ENCODE peak calls at places on chromosome 3, in five cellular contexts. N is tibial artery, Y is NAMALWA, Q is IMR-90, H is EL. V is an unnamed sample.

GRCh38 chr3:87350367-87351199 is 74.2 kb upstream of the POU1F1 start:
- DNase-seq in N (no peak), Y (peak), Q (peak), H (peak), V (peak)

GRCh38 chr3:45464336-45464809 is 76.0 kb downstream of the LARS2 start:
- DNase-seq in N (no peak), Y (no peak), Q (peak), H (no peak), V (peak)

GRCh38 chr3:88986834-88987233 is 120.6 kb upstream of the EPHA3 start:
- DNase-seq in N (no peak), Y (no peak), Q (peak), H (peak), V (no peak)

GRCh38 chr3:27253831-27254230 is 115.4 kb downstream of the NEK10 start:
- DNase-seq in N (no peak), Y (peak), Q (peak), H (peak), V (peak)

GRCh38 chr3:100634493-100635272 is 25.3 kb downstream of the ADGRG7 start:
- DNase-seq in N (no peak), Y (peak), Q (peak), H (peak), V (peak)

GRCh38 chr3:42270561-42270960 is 4.6 kb upstream of the CCK start:
- DNase-seq in N (no peak), Y (no peak), Q (no peak), H (no peak), V (no peak)

GRCh38 chr3:13598926-13599886 is 50.3 kb downstream of the FBLN2 start:
- DNase-seq in N (no peak), Y (no peak), Q (peak), H (peak), V (no peak)

GRCh38 chr3:101548527-101549105 is 13.1 kb upstream of the TRMT10C start:
- DNase-seq in N (no peak), Y (no peak), Q (no peak), H (no peak), V (no peak)

GRCh38 chr3:155704041-155704440 is 40.8 kb downstream of the PLCH1 start:
- DNase-seq in N (no peak), Y (no peak), Q (no peak), H (no peak), V (peak)

GRCh38 chr3:52308308-52308707 is 7.8 kb upstream of the DNAH1 start:
- DNase-seq in N (no peak), Y (no peak), Q (no peak), H (no peak), V (no peak)

GRCh38 chr3:59510576-59510975 is 460.8 kb upstream of the CFAP20DC start:
- DNase-seq in N (no peak), Y (no peak), Q (no peak), H (peak), V (no peak)

GRCh38 chr3:178059124-178059523 is 477.1 kb upstream of the KCNMB2 start:
- DNase-seq in N (no peak), Y (no peak), Q (peak), H (peak), V (no peak)

GRCh38 chr3:100260081-100260684 is 609 bp upstream of the TBC1D23 start:
- DNase-seq in N (peak), Y (no peak), Q (peak), H (peak), V (peak)

GRCh38 chr3:29560031-29560430 is 279.2 kb downstream of the RBMS3 start:
- DNase-seq in N (no peak), Y (no peak), Q (no peak), H (no peak), V (no peak)

GRCh38 chr3:45088959-45089358 is 57.2 kb downstream of the CDCP1 start:
- DNase-seq in N (no peak), Y (no peak), Q (no peak), H (no peak), V (no peak)

GRCh38 chr3:127156651-127157050 is 36.3 kb upstream of the PRR23E start:
- DNase-seq in N (peak), Y (no peak), Q (no peak), H (no peak), V (no peak)

GRCh38 chr3:67642734-67643133 is 11.7 kb downstream of the SUCLG2 start:
- DNase-seq in N (no peak), Y (no peak), Q (no peak), H (no peak), V (no peak)

GRCh38 chr3:24470277-24470676 is 24.4 kb downstream of the THRB start:
- DNase-seq in N (no peak), Y (no peak), Q (no peak), H (no peak), V (no peak)

GRCh38 chr3:30553641-30554316 is 52.6 kb upstream of the TGFBR2 start:
- DNase-seq in N (no peak), Y (no peak), Q (peak), H (peak), V (no peak)

GRCh38 chr3:7682822-7683229 is 818.8 kb upstream of the LMCD1 start:
- DNase-seq in N (no peak), Y (no peak), Q (peak), H (no peak), V (no peak)

GRCh38 chr3:25564040-25564439 is 100.7 kb downstream of the TOP2B start:
- DNase-seq in N (no peak), Y (no peak), Q (no peak), H (no peak), V (no peak)

V was measured in RPMI8226.